ENCODE peak calls at places on chromosomes 1 and 21, in four cellular contexts. One of them, this sample, is unnamed.

GRCh38 chr21:29626787-29627470 is 312.9 kb downstream of the GRIK1 start:
- DNase-seq in GM12878: no peak
- DNase-seq in K562: no peak
- DNase-seq in GM12891: no peak
- DNase-seq in this sample: no peak

GRCh38 chr1:42756956-42757891 is 9.6 kb downstream of the P3H1 start:
- DNase-seq in GM12878: no peak
- DNase-seq in K562: peak
- DNase-seq in GM12891: no peak
- DNase-seq in this sample: peak

GRCh38 chr1:33957854-33958253 is 94.0 kb downstream of the HMGB4 start:
- DNase-seq in GM12878: no peak
- DNase-seq in K562: no peak
- DNase-seq in GM12891: no peak
- DNase-seq in this sample: no peak

GRCh38 chr1:54906586-54906985 is 19.6 kb upstream of the DHCR24 start:
- DNase-seq in GM12891: no peak
- DNase-seq in K562: no peak
- DNase-seq in GM12878: no peak
- DNase-seq in this sample: no peak

GRCh38 chr1:224800486-224801119 is 128.9 kb upstream of the DNAH14 start:
- DNase-seq in GM12878: no peak
- DNase-seq in GM12891: no peak
- DNase-seq in K562: no peak
- DNase-seq in this sample: no peak

GRCh38 chr1:224205438-224205840 is 22.4 kb downstream of the DEGS1 start:
- DNase-seq in GM12891: no peak
- DNase-seq in K562: peak
- DNase-seq in GM12878: peak
- DNase-seq in this sample: peak

GRCh38 chr1:59699227-59699847 is 115.4 kb upstream of the HOOK1 start:
- DNase-seq in GM12878: no peak
- DNase-seq in GM12891: no peak
- DNase-seq in K562: peak
- DNase-seq in this sample: no peak

GRCh38 chr1:167543566-167543965 is 10.0 kb downstream of the CREG1 start:
- DNase-seq in GM12878: no peak
- DNase-seq in GM12891: no peak
- DNase-seq in K562: no peak
- DNase-seq in this sample: no peak

GRCh38 chr1:9340864-9341263 is 48.2 kb downstream of the SPSB1 start:
- DNase-seq in K562: no peak
- DNase-seq in GM12878: no peak
- DNase-seq in GM12891: no peak
- DNase-seq in this sample: no peak

GRCh38 chr21:38669186-38669585 is 136.5 kb upstream of the ETS2 start:
- DNase-seq in GM12891: no peak
- DNase-seq in K562: peak
- DNase-seq in GM12878: no peak
- DNase-seq in this sample: peak

GRCh38 chr1:90716243-90716551 is 905 bp downstream of the BARHL2 start:
- DNase-seq in GM12878: no peak
- DNase-seq in K562: no peak
- DNase-seq in GM12891: no peak
- DNase-seq in this sample: no peak

GRCh38 chr1:234989479-234990327 is 138.9 kb downstream of the TOMM20 start:
- DNase-seq in GM12878: no peak
- DNase-seq in K562: no peak
- DNase-seq in GM12891: no peak
- DNase-seq in this sample: no peak

GRCh38 chr1:109516872-109517271 is 7.3 kb upstream of the AMIGO1 start:
- DNase-seq in GM12891: no peak
- DNase-seq in K562: no peak
- DNase-seq in GM12878: no peak
- DNase-seq in this sample: no peak

GRCh38 chr1:44810101-44810761 is 1.9 kb downstream of the BTBD19 start:
- DNase-seq in GM12891: no peak
- DNase-seq in GM12878: peak
- DNase-seq in K562: no peak
- DNase-seq in this sample: no peak

GRCh38 chr1:232901255-232901654 is 49.2 kb upstream of the NTPCR start:
- DNase-seq in GM12878: no peak
- DNase-seq in GM12891: no peak
- DNase-seq in K562: no peak
- DNase-seq in this sample: no peak

GRCh38 chr1:161720956-161721737 is at the start of gene FCRLB:
- DNase-seq in K562: no peak
- DNase-seq in GM12891: no peak
- DNase-seq in GM12878: no peak
- DNase-seq in this sample: no peak

GRCh38 chr1:234437423-234438171 is 41.4 kb downstream of the TARBP1 start:
- DNase-seq in K562: no peak
- DNase-seq in GM12878: no peak
- DNase-seq in GM12891: no peak
- DNase-seq in this sample: no peak

GRCh38 chr1:185559684-185560310 is 174.4 kb upstream of the HMCN1 start:
- DNase-seq in GM12891: peak
- DNase-seq in GM12878: peak
- DNase-seq in K562: peak
- DNase-seq in this sample: peak

GRCh38 chr1:77889240-77889637 is 815 bp downstream of the NEXN start:
- DNase-seq in K562: no peak
- DNase-seq in GM12891: peak
- DNase-seq in GM12878: no peak
- DNase-seq in this sample: no peak

GRCh38 chr1:14815175-14815882 is 216.8 kb downstream of the KAZN start:
- DNase-seq in GM12878: no peak
- DNase-seq in GM12891: no peak
- DNase-seq in K562: no peak
- DNase-seq in this sample: no peak

GRCh38 chr1:59952065-59952464 is 25.5 kb upstream of the CYP2J2 start:
- DNase-seq in K562: no peak
- DNase-seq in GM12878: no peak
- DNase-seq in GM12891: no peak
- DNase-seq in this sample: no peak

GRCh38 chr1:232611834-232612233 is 18.1 kb downstream of the SIPA1L2 start:
- DNase-seq in GM12878: no peak
- DNase-seq in K562: no peak
- DNase-seq in GM12891: no peak
- DNase-seq in this sample: no peak

GRCh38 chr1:62285984-62286481 is 33.2 kb downstream of the KANK4 start:
- DNase-seq in GM12878: no peak
- DNase-seq in K562: no peak
- DNase-seq in GM12891: no peak
- DNase-seq in this sample: no peak

GRCh38 chr21:18041012-18041411 is 203.6 kb upstream of the CHODL start:
- DNase-seq in GM12878: no peak
- DNase-seq in K562: no peak
- DNase-seq in GM12891: no peak
- DNase-seq in this sample: peak

GRCh38 chr21:43733529-43734071 is 14.7 kb downstream of the PDXK start:
- DNase-seq in GM12891: no peak
- DNase-seq in GM12878: no peak
- DNase-seq in K562: no peak
- DNase-seq in this sample: no peak

GRCh38 chr1:20290624-20291597 is at the start of gene VWA5B1:
- DNase-seq in K562: peak
- DNase-seq in GM12891: no peak
- DNase-seq in GM12878: no peak
- DNase-seq in this sample: no peak

GRCh38 chr1:41712687-41713086 is 206.0 kb downstream of the HIVEP3 start:
- DNase-seq in GM12878: no peak
- DNase-seq in GM12891: no peak
- DNase-seq in K562: no peak
- DNase-seq in this sample: no peak

GRCh38 chr21:44630440-44630839 is 3.5 kb downstream of the KRTAP10-9 start:
- DNase-seq in GM12878: no peak
- DNase-seq in GM12891: no peak
- DNase-seq in K562: no peak
- DNase-seq in this sample: no peak

GRCh38 chr21:37139154-37139553 is 66.1 kb downstream of the TTC3 start:
- DNase-seq in GM12891: no peak
- DNase-seq in GM12878: no peak
- DNase-seq in K562: no peak
- DNase-seq in this sample: no peak

GRCh38 chr1:219812491-219813221 is 115.7 kb downstream of the SLC30A10 start:
- DNase-seq in K562: peak
- DNase-seq in GM12891: peak
- DNase-seq in GM12878: no peak
- DNase-seq in this sample: peak

GRCh38 chr1:170776147-170776734 is 112.3 kb downstream of the PRRX1 start:
- DNase-seq in GM12878: no peak
- DNase-seq in GM12891: no peak
- DNase-seq in K562: no peak
- DNase-seq in this sample: no peak

GRCh38 chr1:24096009-24096736 is 15.8 kb downstream of the MYOM3 start:
- DNase-seq in GM12878: no peak
- DNase-seq in K562: no peak
- DNase-seq in GM12891: no peak
- DNase-seq in this sample: no peak

GRCh38 chr1:109263234-109263596 is 13.9 kb downstream of the CELSR2 start:
- DNase-seq in K562: no peak
- DNase-seq in GM12878: no peak
- DNase-seq in GM12891: no peak
- DNase-seq in this sample: no peak

GRCh38 chr1:9302745-9303524 is 10.2 kb downstream of the SPSB1 start:
- DNase-seq in GM12891: no peak
- DNase-seq in K562: no peak
- DNase-seq in GM12878: no peak
- DNase-seq in this sample: no peak

GRCh38 chr1:174800951-174801350 is 198.8 kb upstream of the CACYBP start:
- DNase-seq in GM12891: no peak
- DNase-seq in K562: no peak
- DNase-seq in GM12878: no peak
- DNase-seq in this sample: no peak

GRCh38 chr1:174797398-174797797 is 202.3 kb upstream of the CACYBP start:
- DNase-seq in K562: no peak
- DNase-seq in GM12891: no peak
- DNase-seq in GM12878: no peak
- DNase-seq in this sample: no peak

GRCh38 chr1:174795806-174796205 is 203.9 kb upstream of the CACYBP start:
- DNase-seq in GM12891: no peak
- DNase-seq in GM12878: no peak
- DNase-seq in K562: no peak
- DNase-seq in this sample: no peak

GRCh38 chr1:174799136-174799479 is 200.6 kb upstream of the CACYBP start:
- DNase-seq in GM12878: no peak
- DNase-seq in K562: no peak
- DNase-seq in GM12891: no peak
- DNase-seq in this sample: no peak

DNA sequence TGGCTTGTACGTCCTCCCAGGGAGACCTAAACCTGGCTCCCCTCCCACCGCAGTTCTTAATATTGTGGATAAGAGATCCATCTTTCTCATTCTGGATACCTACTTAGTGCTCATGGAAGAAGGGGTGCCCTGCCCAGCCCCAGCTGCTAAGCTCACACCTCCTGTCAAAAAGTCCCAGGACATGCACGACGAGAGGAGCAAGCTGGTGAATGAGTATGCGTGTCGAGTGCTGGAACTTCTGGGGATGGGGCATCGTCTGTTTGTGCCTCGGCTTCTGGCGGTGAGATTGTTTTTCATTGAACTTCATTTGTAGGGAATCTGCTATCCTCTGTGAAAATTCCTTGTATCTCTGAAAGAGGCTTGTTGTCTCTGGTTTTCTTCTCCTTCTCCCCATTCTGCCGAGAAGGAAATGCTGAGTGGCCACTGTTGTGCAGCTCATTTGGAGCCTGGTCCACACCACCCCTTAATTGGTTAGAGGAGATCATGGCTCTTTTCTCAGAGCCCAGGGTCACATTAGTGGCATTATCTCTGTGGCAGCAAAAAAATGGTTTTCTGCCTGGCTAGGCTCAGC is 199.4 kb upstream of the CACYBP start:
- DNase-seq in K562: no peak
- DNase-seq in GM12891: no peak
- DNase-seq in GM12878: no peak
- DNase-seq in this sample: no peak
- TF ChIP-seq SPI1 in K562: no peak
- TF ChIP-seq SPI1 in GM12891: no peak
- TF ChIP-seq SPI1 in GM12878: no peak
- TF ChIP-seq SPI1 in this sample: no peak

GRCh38 chr1:112312315-112312714 is 83.7 kb upstream of the CTTNBP2NL start:
- DNase-seq in K562: no peak
- DNase-seq in GM12891: no peak
- DNase-seq in GM12878: no peak
- DNase-seq in this sample: no peak
- TF ChIP-seq SPI1 in K562: no peak
- TF ChIP-seq SPI1 in GM12891: no peak
- TF ChIP-seq SPI1 in GM12878: no peak
- TF ChIP-seq SPI1 in this sample: no peak

GRCh38 chr1:11431946-11432507 is 46.9 kb upstream of the DISP3 start:
- DNase-seq in GM12878: no peak
- DNase-seq in GM12891: no peak
- DNase-seq in K562: no peak
- DNase-seq in this sample: no peak
- TF ChIP-seq SPI1 in GM12878: no peak
- TF ChIP-seq SPI1 in GM12891: no peak
- TF ChIP-seq SPI1 in K562: no peak
- TF ChIP-seq SPI1 in this sample: no peak

GRCh38 chr1:184270556-184270955 is 116.3 kb upstream of the C1orf21 start:
- DNase-seq in GM12891: no peak
- DNase-seq in GM12878: no peak
- DNase-seq in K562: no peak
- DNase-seq in this sample: no peak

GRCh38 chr1:184276416-184276815 is 110.4 kb upstream of the C1orf21 start:
- DNase-seq in GM12878: no peak
- DNase-seq in K562: no peak
- DNase-seq in GM12891: no peak
- DNase-seq in this sample: no peak

GRCh38 chr1:184267747-184268146 is 119.1 kb upstream of the C1orf21 start:
- DNase-seq in K562: no peak
- DNase-seq in GM12891: no peak
- DNase-seq in GM12878: no peak
- DNase-seq in this sample: no peak

DNA sequence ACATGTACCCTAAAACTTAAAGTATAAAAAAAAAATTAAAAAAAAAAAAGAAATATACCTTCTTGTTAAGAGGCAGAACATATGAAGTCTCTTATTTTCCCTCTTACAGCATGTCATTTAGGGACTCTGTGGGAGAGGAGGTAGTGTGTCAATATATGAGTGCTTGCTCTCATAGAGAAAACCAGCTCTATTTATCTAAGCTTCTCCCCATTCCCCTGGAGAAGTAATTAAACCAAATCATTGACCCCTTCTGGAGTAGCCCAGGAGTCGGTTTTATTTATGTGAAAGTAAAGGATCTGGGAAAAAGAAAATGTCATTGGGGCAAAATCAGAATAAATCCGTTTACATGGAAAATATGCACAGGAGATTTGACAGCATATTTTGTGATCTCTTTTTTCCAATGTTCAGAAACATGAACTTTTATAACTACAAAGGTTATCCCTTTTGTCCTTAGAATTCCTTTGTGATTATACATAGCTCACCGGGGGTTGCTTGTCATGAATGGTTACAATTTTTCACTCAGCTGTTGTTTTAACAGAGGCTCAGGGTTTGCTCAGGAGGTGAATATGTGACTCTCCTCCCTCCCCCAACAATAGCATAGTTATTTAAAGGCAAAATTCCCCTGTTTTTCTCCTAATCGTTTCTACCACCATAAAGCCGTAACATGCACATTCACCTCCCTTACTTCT is 114.5 kb upstream of the C1orf21 start:
- DNase-seq in GM12878: no peak
- DNase-seq in K562: no peak
- DNase-seq in GM12891: no peak
- DNase-seq in this sample: no peak
- TF ChIP-seq SPI1 in GM12878: no peak
- TF ChIP-seq SPI1 in K562: no peak
- TF ChIP-seq SPI1 in GM12891: no peak
- TF ChIP-seq SPI1 in this sample: no peak